ENCODE peak calls at places on chromosomes 2 and 18, in eight cellular contexts. One of them, this sample, is unnamed.

GRCh38 chr2:209868595-209868994 is 97.0 kb downstream of the UNC80 start:
- DNase-seq in fibroblast of lung: no peak
- DNase-seq in CD8-positive, alpha-beta memory T cell: no peak
- DNase-seq in naive thymus-derived CD4-positive, alpha-beta T cell: no peak
- DNase-seq in IMR-90: no peak
- DNase-seq in GM23338: no peak
- DNase-seq in Panc1: no peak
- DNase-seq in neural progenitor cell: no peak
- DNase-seq in this sample: no peak

GRCh38 chr2:109368798-109369197 is 239.8 kb downstream of the SH3RF3 start:
- DNase-seq in fibroblast of lung: no peak
- DNase-seq in IMR-90: no peak
- DNase-seq in naive thymus-derived CD4-positive, alpha-beta T cell: no peak
- DNase-seq in Panc1: no peak
- DNase-seq in CD8-positive, alpha-beta memory T cell: peak; percentile 31
- DNase-seq in neural progenitor cell: no peak
- DNase-seq in GM23338: no peak
- DNase-seq in this sample: peak; percentile 21

GRCh38 chr2:111919794-111920608 is 21.6 kb downstream of the MERTK start:
- DNase-seq in GM23338: no peak
- DNase-seq in naive thymus-derived CD4-positive, alpha-beta T cell: no peak
- DNase-seq in neural progenitor cell: no peak
- DNase-seq in fibroblast of lung: peak; percentile 77
- DNase-seq in IMR-90: no peak
- DNase-seq in Panc1: no peak
- DNase-seq in CD8-positive, alpha-beta memory T cell: no peak
- DNase-seq in this sample: peak; percentile 88

GRCh38 chr2:71989671-71990070 is 158.0 kb downstream of the CYP26B1 start:
- DNase-seq in CD8-positive, alpha-beta memory T cell: no peak
- DNase-seq in GM23338: no peak
- DNase-seq in Panc1: no peak
- DNase-seq in IMR-90: no peak
- DNase-seq in neural progenitor cell: no peak
- DNase-seq in fibroblast of lung: no peak
- DNase-seq in naive thymus-derived CD4-positive, alpha-beta T cell: no peak
- DNase-seq in this sample: no peak

GRCh38 chr2:25314514-25315315 is 27.0 kb downstream of the DNMT3A start:
- DNase-seq in neural progenitor cell: peak; percentile 81
- DNase-seq in fibroblast of lung: peak; percentile 56
- DNase-seq in GM23338: peak; percentile 93
- DNase-seq in Panc1: no peak
- DNase-seq in IMR-90: peak; percentile 29
- DNase-seq in CD8-positive, alpha-beta memory T cell: peak; percentile 76
- DNase-seq in naive thymus-derived CD4-positive, alpha-beta T cell: peak; percentile 64
- DNase-seq in this sample: peak; percentile 77

GRCh38 chr2:152098033-152098797 is 629 bp downstream of the CACNB4 start:
- DNase-seq in fibroblast of lung: peak; percentile 18
- DNase-seq in IMR-90: no peak
- DNase-seq in neural progenitor cell: peak; percentile 65
- DNase-seq in naive thymus-derived CD4-positive, alpha-beta T cell: no peak
- DNase-seq in CD8-positive, alpha-beta memory T cell: no peak
- DNase-seq in Panc1: no peak
- DNase-seq in GM23338: peak; percentile 57
- DNase-seq in this sample: peak; percentile 75

GRCh38 chr18:51623653-51624052 is 426.2 kb upstream of the MEX3C start:
- DNase-seq in IMR-90: no peak
- DNase-seq in neural progenitor cell: no peak
- DNase-seq in Panc1: no peak
- DNase-seq in GM23338: no peak
- DNase-seq in fibroblast of lung: no peak
- DNase-seq in CD8-positive, alpha-beta memory T cell: no peak
- DNase-seq in naive thymus-derived CD4-positive, alpha-beta T cell: no peak
- DNase-seq in this sample: no peak

GRCh38 chr2:70089946-70090523 is 2.8 kb downstream of the PCBP1 start:
- DNase-seq in fibroblast of lung: no peak
- DNase-seq in IMR-90: no peak
- DNase-seq in naive thymus-derived CD4-positive, alpha-beta T cell: no peak
- DNase-seq in Panc1: no peak
- DNase-seq in CD8-positive, alpha-beta memory T cell: no peak
- DNase-seq in GM23338: peak; percentile 45
- DNase-seq in neural progenitor cell: peak; percentile 39
- DNase-seq in this sample: no peak

GRCh38 chr18:34659579-34660517 is 50.2 kb upstream of the DTNA start:
- DNase-seq in naive thymus-derived CD4-positive, alpha-beta T cell: no peak
- DNase-seq in Panc1: peak; percentile 75
- DNase-seq in GM23338: peak; percentile 95
- DNase-seq in neural progenitor cell: peak; percentile 75
- DNase-seq in IMR-90: peak; percentile 97
- DNase-seq in fibroblast of lung: peak; percentile 98
- DNase-seq in CD8-positive, alpha-beta memory T cell: no peak
- DNase-seq in this sample: peak; percentile 74

GRCh38 chr2:162840598-162841246 is 2.2 kb upstream of the KCNH7 start:
- DNase-seq in CD8-positive, alpha-beta memory T cell: no peak
- DNase-seq in neural progenitor cell: peak; percentile 90
- DNase-seq in fibroblast of lung: peak; percentile 43
- DNase-seq in GM23338: peak; percentile 94
- DNase-seq in Panc1: no peak
- DNase-seq in IMR-90: peak; percentile 38
- DNase-seq in naive thymus-derived CD4-positive, alpha-beta T cell: no peak
- DNase-seq in this sample: no peak

GRCh38 chr18:45493830-45494229 is 121.4 kb upstream of the SLC14A2 start:
- DNase-seq in fibroblast of lung: no peak
- DNase-seq in naive thymus-derived CD4-positive, alpha-beta T cell: no peak
- DNase-seq in GM23338: no peak
- DNase-seq in Panc1: no peak
- DNase-seq in neural progenitor cell: no peak
- DNase-seq in CD8-positive, alpha-beta memory T cell: no peak
- DNase-seq in IMR-90: no peak
- DNase-seq in this sample: no peak

GRCh38 chr2:154489271-154489858 is 209.1 kb upstream of the KCNJ3 start:
- DNase-seq in CD8-positive, alpha-beta memory T cell: no peak
- DNase-seq in fibroblast of lung: no peak
- DNase-seq in Panc1: no peak
- DNase-seq in GM23338: no peak
- DNase-seq in naive thymus-derived CD4-positive, alpha-beta T cell: no peak
- DNase-seq in neural progenitor cell: no peak
- DNase-seq in IMR-90: no peak
- DNase-seq in this sample: no peak

GRCh38 chr2:10575566-10576300 is 114.0 kb downstream of the NOL10 start:
- DNase-seq in CD8-positive, alpha-beta memory T cell: no peak
- DNase-seq in GM23338: no peak
- DNase-seq in Panc1: peak; percentile 95
- DNase-seq in naive thymus-derived CD4-positive, alpha-beta T cell: no peak
- DNase-seq in IMR-90: peak; percentile 95
- DNase-seq in neural progenitor cell: no peak
- DNase-seq in fibroblast of lung: peak; percentile 54
- DNase-seq in this sample: no peak

GRCh38 chr2:34365937-34366336 is 766.8 kb upstream of the FAM98A start:
- DNase-seq in neural progenitor cell: peak; percentile 90
- DNase-seq in naive thymus-derived CD4-positive, alpha-beta T cell: no peak
- DNase-seq in GM23338: peak; percentile 93
- DNase-seq in fibroblast of lung: no peak
- DNase-seq in IMR-90: no peak
- DNase-seq in CD8-positive, alpha-beta memory T cell: no peak
- DNase-seq in Panc1: no peak
- DNase-seq in this sample: no peak

GRCh38 chr18:79911009-79911870 is 40.2 kb downstream of the SLC66A2 start:
- DNase-seq in CD8-positive, alpha-beta memory T cell: no peak
- DNase-seq in neural progenitor cell: peak; percentile 67
- DNase-seq in IMR-90: no peak
- DNase-seq in naive thymus-derived CD4-positive, alpha-beta T cell: no peak
- DNase-seq in fibroblast of lung: no peak
- DNase-seq in Panc1: no peak
- DNase-seq in GM23338: peak; percentile 60
- DNase-seq in this sample: peak; percentile 55

GRCh38 chr2:12325806-12326205 is 390.9 kb upstream of the TRIB2 start:
- DNase-seq in GM23338: no peak
- DNase-seq in neural progenitor cell: no peak
- DNase-seq in CD8-positive, alpha-beta memory T cell: no peak
- DNase-seq in IMR-90: peak; percentile 65
- DNase-seq in naive thymus-derived CD4-positive, alpha-beta T cell: no peak
- DNase-seq in fibroblast of lung: peak; percentile 45
- DNase-seq in Panc1: no peak
- DNase-seq in this sample: no peak

GRCh38 chr2:28350791-28351285 is 41.8 kb upstream of the FOSL2 start:
- DNase-seq in fibroblast of lung: no peak
- DNase-seq in CD8-positive, alpha-beta memory T cell: peak; percentile 37
- DNase-seq in Panc1: no peak
- DNase-seq in IMR-90: no peak
- DNase-seq in GM23338: no peak
- DNase-seq in naive thymus-derived CD4-positive, alpha-beta T cell: no peak
- DNase-seq in neural progenitor cell: no peak
- DNase-seq in this sample: peak; percentile 52

GRCh38 chr2:43321446-43321845 is 95.0 kb upstream of the ZFP36L2 start:
- DNase-seq in GM23338: no peak
- DNase-seq in IMR-90: no peak
- DNase-seq in Panc1: no peak
- DNase-seq in CD8-positive, alpha-beta memory T cell: no peak
- DNase-seq in naive thymus-derived CD4-positive, alpha-beta T cell: no peak
- DNase-seq in fibroblast of lung: no peak
- DNase-seq in neural progenitor cell: no peak
- DNase-seq in this sample: no peak

GRCh38 chr2:74146929-74147728 is 583 bp downstream of the BOLA3 start:
- DNase-seq in Panc1: no peak
- DNase-seq in GM23338: peak; percentile 64
- DNase-seq in naive thymus-derived CD4-positive, alpha-beta T cell: no peak
- DNase-seq in CD8-positive, alpha-beta memory T cell: no peak
- DNase-seq in fibroblast of lung: peak; percentile 13
- DNase-seq in neural progenitor cell: no peak
- DNase-seq in IMR-90: peak; percentile 34
- DNase-seq in this sample: no peak

GRCh38 chr18:58105206-58105907 is 61.3 kb downstream of the NEDD4L start:
- DNase-seq in neural progenitor cell: no peak
- DNase-seq in fibroblast of lung: peak; percentile 67
- DNase-seq in naive thymus-derived CD4-positive, alpha-beta T cell: no peak
- DNase-seq in IMR-90: peak; percentile 63
- DNase-seq in CD8-positive, alpha-beta memory T cell: no peak
- DNase-seq in GM23338: no peak
- DNase-seq in Panc1: no peak
- DNase-seq in this sample: no peak

GRCh38 chr2:206713770-206714169 is 4.4 kb downstream of the DYTN start:
- DNase-seq in Panc1: no peak
- DNase-seq in naive thymus-derived CD4-positive, alpha-beta T cell: no peak
- DNase-seq in IMR-90: no peak
- DNase-seq in fibroblast of lung: no peak
- DNase-seq in GM23338: no peak
- DNase-seq in CD8-positive, alpha-beta memory T cell: no peak
- DNase-seq in neural progenitor cell: no peak
- DNase-seq in this sample: no peak

DNA sequence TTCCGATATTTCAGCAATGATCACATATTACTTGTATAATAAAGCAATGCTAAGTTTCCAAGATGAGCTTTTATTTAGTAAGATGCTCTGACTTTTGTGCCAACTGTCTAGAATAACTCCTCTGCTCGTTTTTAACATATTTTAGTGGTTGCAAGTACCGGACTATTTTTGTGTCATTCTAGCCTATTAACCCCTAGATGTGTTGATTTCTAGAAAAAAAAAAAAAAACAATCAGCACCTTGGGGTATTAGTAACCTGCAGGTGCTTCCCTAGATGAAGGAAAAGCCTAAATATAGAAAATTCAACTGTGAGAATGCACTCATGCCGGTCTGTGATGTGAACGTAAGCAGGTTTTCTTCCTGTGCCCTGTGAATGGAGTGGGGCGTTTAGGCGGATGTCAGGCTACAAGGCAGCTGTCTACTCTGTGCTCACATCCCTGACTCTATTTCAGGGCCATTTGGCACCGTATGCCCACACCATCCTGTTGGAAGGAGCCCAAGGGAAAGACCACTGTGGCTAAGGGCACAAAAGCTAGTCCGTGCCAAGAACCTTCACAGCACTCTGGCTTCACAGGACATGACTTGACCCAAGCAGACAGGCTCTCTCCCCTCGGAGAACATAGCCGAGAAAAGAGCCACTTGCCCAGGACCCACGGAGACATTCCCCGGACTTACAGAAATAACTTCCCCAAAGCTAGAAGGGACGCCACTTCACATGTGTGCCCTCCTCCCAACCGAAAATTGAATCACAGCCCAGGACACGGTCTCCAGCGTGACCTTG is 60.9 kb upstream of the AGAP1 start:
- DNase-seq in fibroblast of lung: no peak
- DNase-seq in IMR-90: no peak
- DNase-seq in Panc1: no peak
- DNase-seq in CD8-positive, alpha-beta memory T cell: no peak
- DNase-seq in GM23338: no peak
- DNase-seq in naive thymus-derived CD4-positive, alpha-beta T cell: no peak
- DNase-seq in neural progenitor cell: no peak
- DNase-seq in this sample: no peak
- H3K4me3 ChIP-seq in fibroblast of lung: no peak overlapping the region
- H3K4me3 ChIP-seq in IMR-90: no peak overlapping the region
- H3K4me3 ChIP-seq in Panc1: no peak overlapping the region
- H3K4me3 ChIP-seq in CD8-positive, alpha-beta memory T cell: no peak overlapping the region
- H3K4me3 ChIP-seq in GM23338: no peak overlapping the region
- H3K4me3 ChIP-seq in naive thymus-derived CD4-positive, alpha-beta T cell: no peak overlapping the region
- H3K4me3 ChIP-seq in neural progenitor cell: no peak overlapping the region
- H3K4me3 ChIP-seq in this sample: no peak overlapping the region

DNA sequence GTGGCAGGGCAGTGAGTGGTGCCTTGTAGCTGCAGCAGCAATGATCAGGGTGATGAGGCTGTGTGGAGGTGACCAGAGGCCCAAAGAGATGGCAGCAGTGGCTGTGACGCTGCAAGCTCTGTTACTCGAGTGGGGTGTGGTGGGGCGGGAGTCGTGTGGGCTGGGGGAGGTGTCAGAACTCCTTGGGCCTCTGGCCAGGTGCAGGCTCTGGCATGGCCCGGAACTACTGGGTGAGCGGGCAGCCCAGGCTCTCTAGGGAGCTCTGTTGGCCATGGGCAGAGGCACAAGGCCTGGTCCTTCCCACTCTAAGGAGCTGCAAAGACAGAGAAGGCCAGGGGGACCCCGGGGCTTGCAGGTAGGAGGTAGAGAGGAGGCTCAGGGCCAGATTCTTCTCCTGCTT is 115.0 kb downstream of the MCFD2 start:
- DNase-seq in CD8-positive, alpha-beta memory T cell: no peak
- DNase-seq in neural progenitor cell: no peak
- DNase-seq in GM23338: no peak
- DNase-seq in naive thymus-derived CD4-positive, alpha-beta T cell: no peak
- DNase-seq in Panc1: no peak
- DNase-seq in IMR-90: no peak
- DNase-seq in fibroblast of lung: no peak
- DNase-seq in this sample: no peak
- H3K27ac ChIP-seq in CD8-positive, alpha-beta memory T cell: no peak overlapping the region
- H3K27ac ChIP-seq in neural progenitor cell: no peak overlapping the region
- H3K27ac ChIP-seq in GM23338: no peak overlapping the region
- H3K27ac ChIP-seq in naive thymus-derived CD4-positive, alpha-beta T cell: no peak overlapping the region
- H3K27ac ChIP-seq in Panc1: no peak overlapping the region
- H3K27ac ChIP-seq in IMR-90: peak overlapping the region; percentile 32
- H3K27ac ChIP-seq in fibroblast of lung: peak overlapping the region; percentile 13
- H3K27ac ChIP-seq in this sample: no peak overlapping the region

GRCh38 chr2:130759906-130760753 is 4.8 kb downstream of the AMER3 start:
- DNase-seq in Panc1: no peak
- DNase-seq in GM23338: no peak
- DNase-seq in naive thymus-derived CD4-positive, alpha-beta T cell: no peak
- DNase-seq in IMR-90: no peak
- DNase-seq in CD8-positive, alpha-beta memory T cell: no peak
- DNase-seq in fibroblast of lung: no peak
- DNase-seq in neural progenitor cell: no peak
- DNase-seq in this sample: no peak
- H3K27me3 ChIP-seq in Panc1: peaks cover 10% of the 10 kb centered on the region
- H3K27me3 ChIP-seq in GM23338: peaks cover 20% of the 10 kb centered on the region
- H3K27me3 ChIP-seq in naive thymus-derived CD4-positive, alpha-beta T cell: no peaks in the 10 kb centered on the region
- H3K27me3 ChIP-seq in IMR-90: peaks cover 4% of the 10 kb centered on the region
- H3K27me3 ChIP-seq in CD8-positive, alpha-beta memory T cell: peaks cover 10% of the 10 kb centered on the region
- H3K27me3 ChIP-seq in fibroblast of lung: no peaks in the 10 kb centered on the region
- H3K27me3 ChIP-seq in neural progenitor cell: peaks cover 45% of the 10 kb centered on the region
- H3K27me3 ChIP-seq in this sample: peaks cover 36% of the 10 kb centered on the region

GRCh38 chr18:11859903-11860407 is 8.7 kb downstream of the CHMP1B start:
- DNase-seq in IMR-90: peak; percentile 90
- DNase-seq in neural progenitor cell: no peak
- DNase-seq in CD8-positive, alpha-beta memory T cell: no peak
- DNase-seq in Panc1: no peak
- DNase-seq in fibroblast of lung: peak; percentile 64
- DNase-seq in naive thymus-derived CD4-positive, alpha-beta T cell: no peak
- DNase-seq in GM23338: no peak
- DNase-seq in this sample: no peak
- H3K4me3 ChIP-seq in IMR-90: no peak overlapping the region
- H3K4me3 ChIP-seq in neural progenitor cell: no peak overlapping the region
- H3K4me3 ChIP-seq in CD8-positive, alpha-beta memory T cell: no peak overlapping the region
- H3K4me3 ChIP-seq in Panc1: no peak overlapping the region
- H3K4me3 ChIP-seq in fibroblast of lung: no peak overlapping the region
- H3K4me3 ChIP-seq in naive thymus-derived CD4-positive, alpha-beta T cell: no peak overlapping the region
- H3K4me3 ChIP-seq in GM23338: no peak overlapping the region
- H3K4me3 ChIP-seq in this sample: no peak overlapping the region